ENCODE peak calls at places on chromosomes 11 and 22, in seven cellular contexts. J is stomach; O is heart left ventricle; Y is effector memory CD4-positive, alpha-beta T cell; Z is right cardiac atrium; V is colonic mucosa; X is right lobe of liver. G is an unnamed sample.

GRCh38 chr11:1260023-1260501 is 37.2 kb downstream of the MUC5B start:
- DNase-seq in J (peak; percentile 41), O (peak; percentile 69), Y (peak; percentile 14), Z (no peak), V (peak; percentile 85), X (no peak), G (no peak)

GRCh38 chr11:120520091-120520822 is 8.7 kb downstream of the GRIK4 start:
- DNase-seq in J (no peak), O (no peak), Y (no peak), Z (no peak), V (no peak), X (no peak), G (no peak)

GRCh38 chr22:47032091-47032943 is 269.9 kb downstream of the TBC1D22A start:
- DNase-seq in J (peak; percentile 82), O (peak; percentile 54), Y (no peak), Z (no peak), V (peak; percentile 62), X (peak; percentile 11), G (peak; percentile 39)

GRCh38 chr22:40193429-40194421 is 16.0 kb downstream of the TNRC6B start:
- DNase-seq in J (no peak), O (no peak), Y (no peak), Z (no peak), V (no peak), X (no peak), G (no peak)

GRCh38 chr11:230431-230830 is 5.7 kb downstream of the SIRT3 start:
- DNase-seq in J (no peak), O (no peak), Y (no peak), Z (no peak), V (no peak), X (no peak), G (no peak)

GRCh38 chr11:75432911-75433321 is at the start of gene KLHL35:
- DNase-seq in J (no peak), O (no peak), Y (no peak), Z (no peak), V (no peak), X (no peak), G (no peak)

GRCh38 chr11:94140154-94140655 is 11.6 kb downstream of the PANX1 start:
- DNase-seq in J (no peak), O (no peak), Y (no peak), Z (no peak), V (no peak), X (no peak), G (no peak)

GRCh38 chr22:40919446-40919845 is 31.7 kb upstream of the RBX1 start:
- DNase-seq in J (no peak), O (no peak), Y (no peak), Z (no peak), V (no peak), X (no peak), G (no peak)

GRCh38 chr11:112129656-112130055 is 34.2 kb downstream of the IL18 start:
- DNase-seq in J (no peak), O (no peak), Y (no peak), Z (no peak), V (no peak), X (no peak), G (no peak)

GRCh38 chr11:112134473-112134872 is 29.4 kb downstream of the IL18 start:
- DNase-seq in J (no peak), O (no peak), Y (no peak), Z (no peak), V (peak; percentile 48), X (no peak), G (no peak)

GRCh38 chr11:112128483-112129121 is 35.3 kb downstream of the IL18 start:
- DNase-seq in J (peak; percentile 39), O (no peak), Y (no peak), Z (peak; percentile 35), V (peak; percentile 87), X (peak; percentile 75), G (peak; percentile 83)

GRCh38 chr11:112127056-112127455 is 36.8 kb downstream of the IL18 start:
- DNase-seq in J (no peak), O (no peak), Y (no peak), Z (no peak), V (no peak), X (no peak), G (no peak)

GRCh38 chr11:112132737-112133136 is 31.2 kb downstream of the IL18 start:
- DNase-seq in J (no peak), O (no peak), Y (no peak), Z (no peak), V (no peak), X (no peak), G (no peak)
- H3K4me3 ChIP-seq in J (no peak overlapping the region), O (no peak overlapping the region), Y (no peak overlapping the region), Z (no peak overlapping the region), V (no peak overlapping the region), X (no peak overlapping the region), G (no peak overlapping the region)

DNA sequence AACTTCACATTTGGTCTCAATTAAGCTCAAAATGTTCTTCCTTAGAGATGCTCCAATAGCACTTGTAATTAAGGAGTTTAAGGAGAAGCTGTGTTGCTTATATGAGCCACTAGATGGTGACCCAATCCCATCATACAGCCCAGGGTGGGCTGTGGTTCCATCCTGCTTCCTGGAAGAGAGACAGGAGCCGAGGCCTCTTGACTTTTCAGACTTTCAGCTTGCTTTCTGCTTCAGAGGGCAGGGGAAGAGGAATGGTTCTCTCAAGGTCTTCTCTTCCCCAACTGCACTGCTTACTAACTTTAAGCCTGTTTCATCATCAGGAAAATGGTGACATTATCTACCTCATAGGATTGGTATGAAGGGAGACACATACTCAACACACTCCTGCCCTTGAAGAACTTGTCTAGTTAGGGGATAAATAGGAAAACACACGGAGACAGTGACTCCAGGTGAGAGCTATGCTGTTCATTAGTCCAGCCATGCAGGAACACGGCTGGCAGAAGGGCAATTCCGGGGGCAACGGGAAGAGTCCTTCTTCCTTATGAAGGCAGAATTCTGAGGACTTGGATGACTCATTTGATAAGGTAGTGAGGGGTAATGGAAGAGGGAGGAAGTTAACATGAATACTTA is 20.1 kb downstream of the TMEM218 start:
- DNase-seq in J (no peak), O (no peak), Y (no peak), Z (no peak), V (peak; percentile 16), X (no peak), G (no peak)
- H3K27ac ChIP-seq in J (no peak overlapping the region), O (no peak overlapping the region), Y (no peak overlapping the region), Z (no peak overlapping the region), V (no peak overlapping the region), X (no peak overlapping the region), G (peak overlapping the region; percentile 39)

GRCh38 chr11:17351510-17352176 is at the start of gene NCR3LG1:
- DNase-seq in J (peak; percentile 68), O (peak; percentile 72), Y (peak; percentile 65), Z (peak; percentile 72), V (peak; percentile 85), X (peak; percentile 73), G (no peak)

GRCh38 chr11:17352925-17353227 is 1.3 kb downstream of the NCR3LG1 start:
- DNase-seq in J (peak; percentile 54), O (peak; percentile 64), Y (no peak), Z (peak; percentile 39), V (peak; percentile 68), X (peak; percentile 54), G (no peak)

GRCh38 chr11:17351171-17351509 is 460 bp upstream of the NCR3LG1 start:
- DNase-seq in J (no peak), O (no peak), Y (no peak), Z (no peak), V (no peak), X (no peak), G (no peak)

GRCh38 chr11:17353228-17354021 is 1.8 kb downstream of the NCR3LG1 start:
- DNase-seq in J (peak; percentile 73), O (peak; percentile 82), Y (peak; percentile 47), Z (peak; percentile 88), V (peak; percentile 87), X (peak; percentile 81), G (no peak)

DNA sequence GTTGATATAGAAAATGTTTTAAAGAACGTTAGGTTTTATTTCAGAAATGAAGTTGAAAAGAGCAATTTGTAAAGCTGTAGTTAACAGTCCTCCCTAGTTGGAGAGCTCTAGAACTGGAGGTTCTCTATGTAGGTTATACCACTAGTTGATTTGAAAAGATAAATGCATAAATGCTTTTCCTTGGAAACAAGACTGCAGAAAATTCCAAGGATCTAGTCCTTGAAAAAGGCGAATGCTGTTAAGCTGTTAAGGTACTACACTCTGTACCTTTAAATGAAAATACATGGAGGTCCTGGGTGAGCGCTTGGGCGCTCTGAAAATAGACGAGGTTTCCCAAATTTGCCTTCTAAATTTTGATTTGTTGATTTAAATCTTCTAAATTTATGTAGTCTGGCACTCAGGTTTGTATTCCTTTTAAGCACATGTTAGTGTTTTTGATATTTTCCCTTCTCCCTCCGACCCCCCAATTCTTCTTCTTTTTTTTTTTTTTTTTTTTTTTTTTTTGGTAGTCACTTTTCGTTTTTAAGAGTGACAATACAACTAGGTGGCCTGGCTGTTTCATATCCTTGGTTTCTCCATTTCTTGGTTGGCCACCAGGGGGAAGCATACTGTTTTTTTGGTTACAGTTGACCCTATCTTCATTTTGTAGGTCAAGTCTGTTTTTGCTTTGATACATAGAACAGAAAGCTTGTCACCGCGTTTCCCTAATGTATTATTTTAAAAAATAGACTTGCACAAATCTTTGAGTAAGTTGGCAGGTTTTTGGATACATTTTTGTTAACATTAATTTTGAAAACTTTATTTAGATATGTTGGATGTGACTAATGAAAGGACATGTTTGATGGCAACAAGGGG is 2.7 kb downstream of the NCR3LG1 start:
- DNase-seq in J (peak; percentile 73), O (no peak), Y (peak; percentile 23), Z (peak; percentile 28), V (peak; percentile 91), X (no peak), G (no peak)
- H3K4me3 ChIP-seq in J (peak overlapping the region; percentile 68), O (peak overlapping the region; percentile 73), Y (peak overlapping the region; percentile 73), Z (peak overlapping the region; percentile 49), V (peak overlapping the region; percentile 54), X (peak overlapping the region; percentile 65), G (peak overlapping the region; percentile 61)

GRCh38 chr11:109698237-109698636 is 276.2 kb downstream of the C11orf87 start:
- DNase-seq in J (no peak), O (no peak), Y (no peak), Z (no peak), V (no peak), X (no peak), G (no peak)

GRCh38 chr11:109697140-109697843 is 275.3 kb downstream of the C11orf87 start:
- DNase-seq in J (no peak), O (no peak), Y (no peak), Z (no peak), V (no peak), X (no peak), G (no peak)

GRCh38 chr11:109695696-109696095 is 273.7 kb downstream of the C11orf87 start:
- DNase-seq in J (no peak), O (no peak), Y (no peak), Z (no peak), V (no peak), X (no peak), G (no peak)

GRCh38 chr11:109696191-109696897 is 274.4 kb downstream of the C11orf87 start:
- DNase-seq in J (no peak), O (no peak), Y (no peak), Z (no peak), V (no peak), X (no peak), G (peak; percentile 83)
- H3K27ac ChIP-seq in J (no peak overlapping the region), O (no peak overlapping the region), Y (no peak overlapping the region), Z (no peak overlapping the region), V (no peak overlapping the region), X (no peak overlapping the region), G (peak overlapping the region; percentile 90)

GRCh38 chr11:78594814-78595213 is 20.1 kb upstream of the NARS2 start:
- DNase-seq in J (no peak), O (no peak), Y (no peak), Z (no peak), V (no peak), X (no peak), G (no peak)
- H3K4me3 ChIP-seq in J (no peak overlapping the region), O (no peak overlapping the region), Y (no peak overlapping the region), Z (no peak overlapping the region), V (no peak overlapping the region), X (no peak overlapping the region), G (no peak overlapping the region)

G was measured in RWPE2.